ENCODE peak calls at places on chromosomes 7 and 10, in ten cellular contexts. Y, V, H, E, T, K, U, G, P and F are unnamed samples.

GRCh38 chr7:107103369-107103768 is 58.9 kb downstream of the PRKAR2B start:
- DNase-seq in P (no peak), E (no peak), T (peak; percentile 91), K (no peak), H (no peak), U (no peak), V (peak; percentile 37), G (no peak), Y (no peak), F (no peak)

GRCh38 chr7:4607321-4607729 is 74.8 kb upstream of the FOXK1 start:
- DNase-seq in V (peak; percentile 7), U (no peak), T (no peak), E (no peak), K (no peak), Y (no peak), G (no peak), H (no peak), P (peak; percentile 64), F (peak; percentile 35)

GRCh38 chr10:70296406-70296899 is 12.6 kb upstream of the NPFFR1 start:
- DNase-seq in T (peak; percentile 13), Y (no peak), V (peak; percentile 87), U (peak; percentile 95), E (no peak), G (peak; percentile 71), H (peak; percentile 91), P (peak; percentile 93), K (no peak), F (peak; percentile 94)

GRCh38 chr7:36311539-36311938 is 78.1 kb upstream of the ANLN start:
- DNase-seq in T (no peak), G (peak; percentile 14), H (no peak), V (no peak), K (no peak), E (no peak), P (no peak), U (no peak), Y (no peak), F (no peak)

GRCh38 chr7:2157473-2158279 is 75.1 kb downstream of the MAD1L1 start:
- DNase-seq in H (peak; percentile 75), P (peak; percentile 71), G (peak; percentile 88), E (no peak), Y (no peak), T (no peak), U (peak; percentile 79), V (no peak), K (no peak), F (peak; percentile 52)

GRCh38 chr10:75438275-75438674 is 6.9 kb downstream of the LRMDA start:
- DNase-seq in U (no peak), H (no peak), Y (no peak), P (no peak), V (no peak), G (peak; percentile 63), T (no peak), K (no peak), E (no peak), F (no peak)

GRCh38 chr10:107971411-107971810 is 806.9 kb upstream of the SORCS1 start:
- DNase-seq in T (no peak), E (no peak), G (no peak), Y (no peak), V (no peak), H (no peak), U (no peak), P (no peak), K (no peak), F (no peak)

GRCh38 chr10:78577673-78578072 is 491.1 kb upstream of the ZMIZ1 start:
- DNase-seq in U (no peak), P (no peak), H (peak; percentile 9), E (no peak), T (no peak), V (no peak), Y (no peak), G (no peak), K (no peak), F (no peak)

GRCh38 chr7:3232228-3232627 is 68.8 kb upstream of the SDK1 start:
- DNase-seq in T (no peak), V (no peak), Y (no peak), H (no peak), P (no peak), G (no peak), U (no peak), K (no peak), E (no peak), F (no peak)